ENCODE peak calls at places on chromosome 6, in six cellular contexts. One of them, this sample, is unnamed. For H3K4me1, the result is how much of the 10 kb centered on the place peaks cover.

GRCh38 chr6:134115715-134116074 is 63.3 kb upstream of the SLC2A12 start:
- DNase-seq in H9: no peak
- DNase-seq in mesenchymal stem cell: no peak
- DNase-seq in neuronal stem cell: no peak
- DNase-seq in IMR-90: no peak
- DNase-seq in mesendoderm: no peak
- DNase-seq in this sample: no peak

GRCh38 chr6:69868961-69869360 is 2.6 kb downstream of the COL19A1 start:
- DNase-seq in H9: no peak
- DNase-seq in mesenchymal stem cell: no peak
- DNase-seq in neuronal stem cell: no peak
- DNase-seq in IMR-90: no peak
- DNase-seq in mesendoderm: no peak
- DNase-seq in this sample: no peak

GRCh38 chr6:169099411-169100202 is 154.0 kb downstream of the THBS2 start:
- DNase-seq in H9: peak
- DNase-seq in mesenchymal stem cell: no peak
- DNase-seq in neuronal stem cell: no peak
- DNase-seq in IMR-90: peak
- DNase-seq in mesendoderm: peak
- DNase-seq in this sample: peak

GRCh38 chr6:91087864-91088263 is 501.0 kb upstream of the MAP3K7 start:
- DNase-seq in H9: peak
- DNase-seq in mesenchymal stem cell: no peak
- DNase-seq in neuronal stem cell: peak
- DNase-seq in IMR-90: no peak
- DNase-seq in mesendoderm: peak
- DNase-seq in this sample: no peak

GRCh38 chr6:25787469-25787868 is 32.9 kb downstream of the SLC17A4 start:
- DNase-seq in H9: no peak
- DNase-seq in mesenchymal stem cell: no peak
- DNase-seq in neuronal stem cell: no peak
- DNase-seq in IMR-90: no peak
- DNase-seq in mesendoderm: no peak
- DNase-seq in this sample: no peak

GRCh38 chr6:44202332-44202971 is 14.3 kb upstream of the MYMX start:
- DNase-seq in H9: peak
- DNase-seq in mesenchymal stem cell: no peak
- DNase-seq in neuronal stem cell: no peak
- DNase-seq in IMR-90: no peak
- DNase-seq in mesendoderm: peak
- DNase-seq in this sample: no peak

GRCh38 chr6:139338845-139339244 is 35.6 kb downstream of the CITED2 start:
- DNase-seq in H9: no peak
- DNase-seq in mesenchymal stem cell: peak
- DNase-seq in neuronal stem cell: no peak
- DNase-seq in IMR-90: peak
- DNase-seq in mesendoderm: no peak
- DNase-seq in this sample: no peak

GRCh38 chr6:109441069-109441816 is 719 bp downstream of the SMPD2 start:
- DNase-seq in H9: peak
- DNase-seq in mesenchymal stem cell: peak
- DNase-seq in neuronal stem cell: peak
- DNase-seq in IMR-90: peak
- DNase-seq in mesendoderm: peak
- DNase-seq in this sample: peak

GRCh38 chr6:52546678-52547077 is 30.2 kb downstream of the TRAM2 start:
- DNase-seq in H9: no peak
- DNase-seq in mesenchymal stem cell: no peak
- DNase-seq in neuronal stem cell: no peak
- DNase-seq in IMR-90: no peak
- DNase-seq in mesendoderm: no peak
- DNase-seq in this sample: no peak

GRCh38 chr6:41455818-41456217 is 90.4 kb upstream of the FOXP4 start:
- DNase-seq in H9: no peak
- DNase-seq in mesenchymal stem cell: no peak
- DNase-seq in neuronal stem cell: no peak
- DNase-seq in IMR-90: no peak
- DNase-seq in mesendoderm: peak
- DNase-seq in this sample: peak

DNA sequence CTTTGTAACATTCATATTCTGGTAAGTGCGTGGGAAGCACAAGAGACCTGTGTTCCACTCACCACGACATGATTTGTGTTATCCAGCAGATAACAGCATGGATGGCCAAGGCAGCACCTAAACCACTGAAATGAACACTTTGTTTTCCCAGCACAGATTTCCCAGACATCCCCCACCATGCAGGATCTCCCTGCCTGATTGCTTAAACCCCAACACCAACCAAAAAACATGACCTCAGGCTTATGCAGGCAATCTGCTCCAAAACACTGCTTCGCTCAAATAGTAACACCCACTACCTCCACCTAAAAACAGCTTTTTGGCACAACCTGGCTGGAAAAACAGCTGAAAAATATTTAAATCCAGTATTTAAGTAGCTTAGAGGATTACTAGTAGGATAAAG is 286.3 kb upstream of the NT5E start:
- DNase-seq in H9: no peak
- DNase-seq in mesenchymal stem cell: no peak
- DNase-seq in neuronal stem cell: no peak
- DNase-seq in IMR-90: no peak
- DNase-seq in mesendoderm: no peak
- DNase-seq in this sample: no peak
- H3K23ac ChIP-seq in H9: no peak
- H3K23ac ChIP-seq in mesenchymal stem cell: no peak
- H3K23ac ChIP-seq in neuronal stem cell: no peak
- H3K23ac ChIP-seq in IMR-90: no peak
- H3K23ac ChIP-seq in mesendoderm: no peak
- H3K23ac ChIP-seq in this sample: no peak

GRCh38 chr6:33586108-33586640 is 6.1 kb upstream of the BAK1 start:
- DNase-seq in H9: no peak
- DNase-seq in mesenchymal stem cell: no peak
- DNase-seq in neuronal stem cell: no peak
- DNase-seq in IMR-90: no peak
- DNase-seq in mesendoderm: no peak
- DNase-seq in this sample: no peak
- H3K4me1 ChIP-seq in H9: under half
- H3K4me1 ChIP-seq in mesenchymal stem cell: under half
- H3K4me1 ChIP-seq in neuronal stem cell: under half
- H3K4me1 ChIP-seq in IMR-90: under half
- H3K4me1 ChIP-seq in mesendoderm: under half
- H3K4me1 ChIP-seq in this sample: under half

GRCh38 chr6:15021074-15021473 is 224.8 kb upstream of the JARID2 start:
- DNase-seq in H9: no peak
- DNase-seq in mesenchymal stem cell: no peak
- DNase-seq in neuronal stem cell: no peak
- DNase-seq in IMR-90: no peak
- DNase-seq in mesendoderm: peak
- DNase-seq in this sample: no peak

GRCh38 chr6:15026832-15027231 is 219.0 kb upstream of the JARID2 start:
- DNase-seq in H9: no peak
- DNase-seq in mesenchymal stem cell: peak
- DNase-seq in neuronal stem cell: no peak
- DNase-seq in IMR-90: peak
- DNase-seq in mesendoderm: no peak
- DNase-seq in this sample: peak

GRCh38 chr6:15020114-15020770 is 225.6 kb upstream of the JARID2 start:
- DNase-seq in H9: no peak
- DNase-seq in mesenchymal stem cell: no peak
- DNase-seq in neuronal stem cell: no peak
- DNase-seq in IMR-90: no peak
- DNase-seq in mesendoderm: no peak
- DNase-seq in this sample: peak

GRCh38 chr6:15025416-15025815 is 220.5 kb upstream of the JARID2 start:
- DNase-seq in H9: no peak
- DNase-seq in mesenchymal stem cell: no peak
- DNase-seq in neuronal stem cell: no peak
- DNase-seq in IMR-90: no peak
- DNase-seq in mesendoderm: no peak
- DNase-seq in this sample: peak

DNA sequence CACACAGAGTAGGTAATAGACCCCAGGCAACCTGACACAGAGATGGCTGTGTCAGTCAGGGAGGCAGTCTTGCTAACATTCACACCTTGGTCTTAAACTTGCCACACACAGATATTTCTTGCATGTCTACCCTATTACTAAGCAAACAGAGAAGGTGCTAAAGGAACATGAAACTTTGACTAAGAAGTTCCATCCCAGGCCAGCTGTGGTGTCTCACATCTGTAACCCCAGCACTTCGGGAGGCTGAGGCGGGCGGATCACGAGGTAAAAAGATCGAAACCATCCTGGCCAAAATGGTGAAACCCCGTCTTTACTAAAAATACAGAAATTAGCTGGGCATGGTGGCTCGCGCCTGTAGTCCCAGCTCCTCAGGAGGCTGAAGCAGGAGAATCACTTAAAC is 222.4 kb upstream of the JARID2 start:
- DNase-seq in H9: no peak
- DNase-seq in mesenchymal stem cell: no peak
- DNase-seq in neuronal stem cell: no peak
- DNase-seq in IMR-90: no peak
- DNase-seq in mesendoderm: peak
- DNase-seq in this sample: peak
- H3K23ac ChIP-seq in H9: no peak
- H3K23ac ChIP-seq in mesenchymal stem cell: no peak
- H3K23ac ChIP-seq in neuronal stem cell: no peak
- H3K23ac ChIP-seq in IMR-90: no peak
- H3K23ac ChIP-seq in mesendoderm: no peak
- H3K23ac ChIP-seq in this sample: no peak

DNA sequence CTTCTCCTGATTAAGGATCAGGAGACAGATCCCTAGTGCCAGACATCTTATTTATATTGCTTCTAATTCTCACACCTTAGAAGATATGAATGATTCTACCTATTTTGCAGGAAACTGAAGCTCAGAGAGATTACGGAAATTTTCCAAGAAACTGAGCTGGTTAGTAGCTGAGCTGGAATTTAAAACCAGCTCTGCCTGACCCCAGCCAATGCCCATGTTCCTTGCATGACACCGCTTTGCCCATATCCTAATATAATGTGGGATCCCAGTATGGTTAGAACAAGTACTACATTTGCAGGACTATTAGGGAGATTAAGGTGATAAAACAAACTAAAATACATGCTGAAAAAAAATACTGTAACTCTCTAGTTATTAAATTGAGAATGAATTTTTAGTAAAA is 1.9 kb downstream of the TMEM30A start:
- DNase-seq in H9: no peak
- DNase-seq in mesenchymal stem cell: no peak
- DNase-seq in neuronal stem cell: no peak
- DNase-seq in IMR-90: no peak
- DNase-seq in mesendoderm: peak
- DNase-seq in this sample: peak
- H3K4me1 ChIP-seq in H9: under half
- H3K4me1 ChIP-seq in mesenchymal stem cell: under half
- H3K4me1 ChIP-seq in neuronal stem cell: under half
- H3K4me1 ChIP-seq in IMR-90: under half
- H3K4me1 ChIP-seq in mesendoderm: under half
- H3K4me1 ChIP-seq in this sample: under half

GRCh38 chr6:152697634-152698033 is at the start of gene MYCT1:
- DNase-seq in H9: no peak
- DNase-seq in mesenchymal stem cell: no peak
- DNase-seq in neuronal stem cell: no peak
- DNase-seq in IMR-90: peak
- DNase-seq in mesendoderm: no peak
- DNase-seq in this sample: no peak

GRCh38 chr6:152701081-152701862 is 3.6 kb downstream of the MYCT1 start:
- DNase-seq in H9: no peak
- DNase-seq in mesenchymal stem cell: no peak
- DNase-seq in neuronal stem cell: no peak
- DNase-seq in IMR-90: peak
- DNase-seq in mesendoderm: peak
- DNase-seq in this sample: no peak

GRCh38 chr6:152701863-152702401 is 4.2 kb downstream of the MYCT1 start:
- DNase-seq in H9: no peak
- DNase-seq in mesenchymal stem cell: no peak
- DNase-seq in neuronal stem cell: no peak
- DNase-seq in IMR-90: peak
- DNase-seq in mesendoderm: no peak
- DNase-seq in this sample: no peak

GRCh38 chr6:152698692-152699091 is 995 bp downstream of the MYCT1 start:
- DNase-seq in H9: no peak
- DNase-seq in mesenchymal stem cell: no peak
- DNase-seq in neuronal stem cell: no peak
- DNase-seq in IMR-90: no peak
- DNase-seq in mesendoderm: no peak
- DNase-seq in this sample: no peak

DNA sequence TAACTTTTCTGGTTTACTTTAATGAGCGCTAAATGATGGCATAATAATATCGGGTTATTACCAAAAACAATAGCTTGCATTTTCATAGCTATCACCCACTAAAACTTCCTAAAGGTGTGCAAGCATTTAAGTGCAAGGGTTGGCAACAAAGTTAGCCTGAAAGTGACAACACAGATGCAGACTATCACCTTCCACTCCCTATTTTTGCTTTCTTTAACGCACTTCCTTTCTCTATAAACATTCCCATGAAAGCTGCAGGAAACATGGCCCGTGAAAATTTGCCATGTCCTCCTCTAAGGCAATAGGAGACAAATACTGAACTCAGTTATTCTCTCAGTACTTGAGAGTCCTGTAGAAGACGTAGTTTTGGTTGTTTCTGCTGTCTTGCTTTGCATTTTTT is 2.7 kb downstream of the MYCT1 start:
- DNase-seq in H9: no peak
- DNase-seq in mesenchymal stem cell: no peak
- DNase-seq in neuronal stem cell: no peak
- DNase-seq in IMR-90: peak
- DNase-seq in mesendoderm: no peak
- DNase-seq in this sample: no peak
- H3K23ac ChIP-seq in H9: no peak
- H3K23ac ChIP-seq in mesenchymal stem cell: no peak
- H3K23ac ChIP-seq in neuronal stem cell: no peak
- H3K23ac ChIP-seq in IMR-90: peak
- H3K23ac ChIP-seq in mesendoderm: no peak
- H3K23ac ChIP-seq in this sample: no peak

DNA sequence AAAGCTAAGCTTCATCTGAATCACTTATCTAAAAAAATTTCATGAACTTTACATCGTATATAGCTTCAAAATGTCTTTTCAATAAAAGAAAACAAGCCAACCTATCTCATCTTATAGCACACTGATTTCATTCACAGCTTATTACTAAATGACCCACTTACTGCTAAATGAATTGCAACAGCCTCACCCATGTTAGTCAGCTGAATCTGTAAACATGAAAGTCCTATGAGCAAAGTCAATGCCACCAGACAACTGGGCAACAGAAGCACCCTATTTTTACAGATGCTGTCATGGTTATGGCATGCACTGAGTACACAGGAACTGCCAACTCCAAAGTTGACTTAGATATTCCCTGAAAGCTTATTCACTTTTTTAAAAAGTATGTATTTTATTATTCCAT is 41.2 kb upstream of the DST start:
- DNase-seq in H9: no peak
- DNase-seq in mesenchymal stem cell: peak
- DNase-seq in neuronal stem cell: no peak
- DNase-seq in IMR-90: peak
- DNase-seq in mesendoderm: no peak
- DNase-seq in this sample: no peak
- H3K4me1 ChIP-seq in H9: under half
- H3K4me1 ChIP-seq in mesenchymal stem cell: under half
- H3K4me1 ChIP-seq in neuronal stem cell: under half
- H3K4me1 ChIP-seq in IMR-90: under half
- H3K4me1 ChIP-seq in mesendoderm: under half
- H3K4me1 ChIP-seq in this sample: under half

This sample was measured in trophoblast cell.